ENCODE peak calls at places on chromosomes 16 and 17, in four cellular contexts. K, Q, P and Z are unnamed samples.
A peak's percentile ranks its signal among the peaks of the same experiment; 100 is the strongest.

GRCh38 chr17:83194189-83194565 is 114.8 kb downstream of the METRNL start:
- DNase-seq in K (no peak), P (no peak), Q (no peak), Z (no peak)

GRCh38 chr17:50871369-50871768 is 5.2 kb upstream of the TOB1 start:
- DNase-seq in Q (no peak), K (no peak), P (no peak), Z (no peak)

GRCh38 chr16:72872966-72873365 is 175.0 kb downstream of the ZFHX3 start:
- DNase-seq in K (no peak), Q (no peak), P (no peak), Z (no peak)

GRCh38 chr17:60160829-60161501 is 11.2 kb downstream of the CA4 start:
- DNase-seq in K (no peak), Q (no peak), P (no peak), Z (peak; percentile 45)

GRCh38 chr17:41956522-41956921 is 10.1 kb upstream of the CNP start:
- DNase-seq in Q (no peak), P (no peak), K (no peak), Z (no peak)

GRCh38 chr16:58490100-58490499 is 9.8 kb upstream of the NDRG4 start:
- DNase-seq in P (no peak), K (no peak), Q (no peak), Z (no peak)

GRCh38 chr17:77569846-77570564 is 388.5 kb upstream of the TNRC6C start:
- DNase-seq in P (no peak), Q (no peak), K (no peak), Z (no peak)

GRCh38 chr17:82160081-82160480 is 52.6 kb downstream of the CCDC57 start:
- DNase-seq in K (no peak), Q (no peak), P (no peak), Z (no peak)

GRCh38 chr17:41331606-41332005 is 16.1 kb upstream of the KRTAP17-1 start:
- DNase-seq in P (no peak), K (no peak), Q (no peak), Z (no peak)

GRCh38 chr17:71032746-71033273 is 863.5 kb downstream of the KCNJ2 start:
- DNase-seq in K (no peak), Q (no peak), P (no peak), Z (no peak)

GRCh38 chr16:84786605-84787302 is 33.0 kb upstream of the CRISPLD2 start:
- DNase-seq in P (no peak), Q (no peak), K (no peak), Z (no peak)

GRCh38 chr16:15457390-15457789 is 23.0 kb downstream of the BMERB1 start:
- DNase-seq in Q (no peak), P (no peak), K (no peak), Z (no peak)

GRCh38 chr17:50103252-50103651 is 8.1 kb downstream of the PDK2 start:
- DNase-seq in P (no peak), Q (no peak), K (no peak), Z (no peak)

GRCh38 chr17:12789075-12789975 is at the start of gene ARHGAP44:
- DNase-seq in K (peak; percentile 70), P (peak; percentile 58), Q (no peak), Z (peak; percentile 59)

GRCh38 chr17:45573915-45574314 is 83.4 kb upstream of the PLEKHM1 start:
- DNase-seq in Q (no peak), P (no peak), K (no peak), Z (no peak)

GRCh38 chr16:31063495-31063842 is 10.6 kb downstream of the ZNF668 start:
- DNase-seq in K (no peak), P (no peak), Q (no peak), Z (no peak)

GRCh38 chr16:19589771-19590302 is 34.3 kb downstream of the VPS35L start:
- DNase-seq in P (no peak), K (no peak), Q (no peak), Z (no peak)

GRCh38 chr16:10942352-10943297 is at the start of gene DEXI:
- DNase-seq in Q (peak; percentile 94), P (peak; percentile 96), K (peak; percentile 97), Z (peak; percentile 98)